ENCODE peak calls at places on chromosomes 3 and 15, in ten cellular contexts. B is PC-3; F is uterus; H is BE2C; E is GM12878; C is endodermal cell; J is MM.1S; Y is CD8-positive, alpha-beta T cell; I is choroid plexus epithelial cell; Z is AG09309. N is an unnamed sample.

GRCh38 chr3:10410383-10411002 is 89.6 kb upstream of the SEC13 start:
- DNase-seq in B (no peak), F (no peak), H (no peak), E (no peak), C (no peak), J (no peak), Y (no peak), I (no peak), Z (no peak), N (no peak)

GRCh38 chr3:142794510-142794909 is 70.7 kb downstream of the TRPC1 start:
- DNase-seq in B (no peak), F (no peak), H (no peak), E (no peak), C (no peak), J (no peak), Y (no peak), I (no peak), Z (no peak), N (no peak)

GRCh38 chr3:33991673-33992072 is 193.2 kb downstream of the PDCD6IP start:
- DNase-seq in B (no peak), F (no peak), H (no peak), E (no peak), C (no peak), J (no peak), Y (no peak), I (peak), Z (no peak), N (no peak)

GRCh38 chr15:48630245-48630644 is 15.3 kb downstream of the FBN1 start:
- DNase-seq in B (no peak), F (no peak), H (no peak), E (no peak), C (no peak), J (no peak), Y (no peak), I (no peak), Z (no peak), N (no peak)

GRCh38 chr3:193594946-193595689 is 2.1 kb downstream of the OPA1 start:
- DNase-seq in B (peak), F (no peak), H (no peak), E (no peak), C (no peak), J (no peak), Y (no peak), I (peak), Z (no peak), N (no peak)

GRCh38 chr3:172982731-172983364 is 158.2 kb downstream of the SPATA16 start:
- DNase-seq in B (peak), F (no peak), H (no peak), E (no peak), C (no peak), J (no peak), Y (no peak), I (peak), Z (no peak), N (no peak)

GRCh38 chr3:100850721-100851120 is 141.4 kb downstream of the TFG start:
- DNase-seq in B (peak), F (no peak), H (no peak), E (no peak), C (no peak), J (no peak), Y (no peak), I (no peak), Z (no peak), N (no peak)

GRCh38 chr3:144221771-144222170 is 250.1 kb downstream of the DIPK2A start:
- DNase-seq in B (no peak), F (no peak), H (no peak), E (no peak), C (peak), J (peak), Y (no peak), I (no peak), Z (no peak), N (no peak)

GRCh38 chr3:123758081-123758564 is 126.0 kb downstream of the MYLK start:
- DNase-seq in B (peak), F (no peak), H (no peak), E (no peak), C (no peak), J (no peak), Y (no peak), I (peak), Z (peak), N (no peak)

GRCh38 chr3:147656023-147656422 is 246.9 kb downstream of the ZIC1 start:
- DNase-seq in B (peak), F (no peak), H (no peak), E (no peak), C (no peak), J (no peak), Y (no peak), I (peak), Z (no peak), N (no peak)

GRCh38 chr3:2853627-2854026 is 256.5 kb downstream of the IL5RA start:
- DNase-seq in B (no peak), F (no peak), H (no peak), E (no peak), C (no peak), J (no peak), Y (no peak), I (no peak), Z (no peak), N (no peak)

GRCh38 chr15:79065361-79065743 is 25.2 kb downstream of the RASGRF1 start:
- DNase-seq in B (no peak), F (no peak), H (no peak), E (no peak), C (no peak), J (no peak), Y (no peak), I (no peak), Z (no peak), N (no peak)

GRCh38 chr3:189727898-189728297 is 96.7 kb downstream of the TP63 start:
- DNase-seq in B (peak), F (no peak), H (no peak), E (no peak), C (no peak), J (no peak), Y (no peak), I (no peak), Z (peak), N (no peak)

GRCh38 chr3:169429328-169429727 is 234.2 kb downstream of the MECOM start:
- DNase-seq in B (no peak), F (no peak), H (no peak), E (no peak), C (no peak), J (no peak), Y (no peak), I (no peak), Z (no peak), N (no peak)

GRCh38 chr15:85757073-85757938 is 37.4 kb downstream of the KLHL25 start:
- DNase-seq in B (no peak), F (peak), H (no peak), E (no peak), C (no peak), J (no peak), Y (no peak), I (no peak), Z (no peak), N (no peak)

GRCh38 chr3:133570139-133570936 is 3.1 kb upstream of the CDV3 start:
- DNase-seq in B (peak), F (no peak), H (no peak), E (no peak), C (no peak), J (no peak), Y (no peak), I (peak), Z (peak), N (no peak)

GRCh38 chr15:30906366-30906765 is 2.7 kb downstream of the FAN1 start:
- DNase-seq in B (no peak), F (no peak), H (no peak), E (no peak), C (no peak), J (no peak), Y (no peak), I (no peak), Z (no peak), N (no peak)

GRCh38 chr3:141050576-141050912 is 603 bp upstream of the SPSB4 start:
- DNase-seq in B (no peak), F (no peak), H (no peak), E (no peak), C (peak), J (no peak), Y (no peak), I (no peak), Z (no peak), N (no peak)

GRCh38 chr15:58311551-58311950 is 120.2 kb upstream of the LIPC start:
- DNase-seq in B (no peak), F (no peak), H (no peak), E (no peak), C (no peak), J (no peak), Y (no peak), I (no peak), Z (no peak), N (no peak)

GRCh38 chr3:52531636-52532516 is 1.8 kb downstream of the NT5DC2 start:
- DNase-seq in B (no peak), F (peak), H (no peak), E (no peak), C (no peak), J (no peak), Y (no peak), I (no peak), Z (no peak), N (no peak)

GRCh38 chr15:72796515-72797337 is 13.2 kb upstream of the ADPGK start:
- DNase-seq in B (peak), F (peak), H (peak), E (no peak), C (peak), J (peak), Y (no peak), I (peak), Z (no peak), N (no peak)

GRCh38 chr15:69126054-69126469 is 34.4 kb upstream of the GLCE start:
- DNase-seq in B (no peak), F (no peak), H (no peak), E (no peak), C (no peak), J (no peak), Y (no peak), I (peak), Z (peak), N (no peak)

GRCh38 chr3:50195501-50196252 is 4.3 kb downstream of the GNAT1 start:
- DNase-seq in B (peak), F (no peak), H (no peak), E (no peak), C (no peak), J (no peak), Y (no peak), I (no peak), Z (no peak), N (no peak)

GRCh38 chr3:37546876-37547275 is 314.8 kb upstream of the CTDSPL start:
- DNase-seq in B (peak), F (no peak), H (peak), E (no peak), C (peak), J (no peak), Y (no peak), I (peak), Z (no peak), N (no peak)

GRCh38 chr3:80785875-80786274 is 975.6 kb downstream of the GBE1 start:
- DNase-seq in B (peak), F (no peak), H (no peak), E (no peak), C (no peak), J (no peak), Y (no peak), I (no peak), Z (no peak), N (no peak)

GRCh38 chr3:80788914-80789313 is 972.5 kb downstream of the GBE1 start:
- DNase-seq in B (no peak), F (no peak), H (no peak), E (no peak), C (no peak), J (no peak), Y (no peak), I (no peak), Z (no peak), N (no peak)

DNA sequence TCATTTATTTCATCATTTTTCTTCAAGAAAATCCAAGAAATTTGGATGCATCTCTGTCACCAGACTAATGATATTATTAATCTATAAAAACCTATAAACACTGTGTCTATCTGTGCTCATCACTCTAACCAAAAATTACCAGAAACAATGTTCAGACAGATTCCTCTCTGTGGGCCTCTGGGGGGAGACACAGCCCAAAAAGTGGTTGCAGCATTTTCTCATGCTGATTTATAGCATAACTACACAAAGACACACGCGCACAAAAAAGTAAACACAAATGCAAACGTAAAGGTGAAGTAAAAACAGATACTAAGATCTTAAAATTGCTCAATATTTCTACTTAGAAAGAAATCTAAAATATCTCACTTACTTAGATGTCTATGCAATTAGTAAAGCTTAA is 976.0 kb downstream of the GBE1 start:
- DNase-seq in B (peak), F (no peak), H (peak), E (no peak), C (no peak), J (peak), Y (no peak), I (peak), Z (no peak), N (no peak)
- TF ChIP-seq CTCF in B (peak), F (no peak), H (peak), E (no peak), C (peak), J (peak), Y (no peak), I (peak), Z (no peak), N (no peak)

GRCh38 chr15:39582286-39582976 is 1.6 kb downstream of the THBS1 start:
- DNase-seq in B (peak), F (peak), H (no peak), E (no peak), C (peak), J (no peak), Y (no peak), I (peak), Z (peak), N (no peak)
- H3K4me3 ChIP-seq in B (peak), F (peak), H (no peak), E (no peak), C (peak), J (no peak), Y (no peak), I (peak), Z (peak), N (no peak)

DNA sequence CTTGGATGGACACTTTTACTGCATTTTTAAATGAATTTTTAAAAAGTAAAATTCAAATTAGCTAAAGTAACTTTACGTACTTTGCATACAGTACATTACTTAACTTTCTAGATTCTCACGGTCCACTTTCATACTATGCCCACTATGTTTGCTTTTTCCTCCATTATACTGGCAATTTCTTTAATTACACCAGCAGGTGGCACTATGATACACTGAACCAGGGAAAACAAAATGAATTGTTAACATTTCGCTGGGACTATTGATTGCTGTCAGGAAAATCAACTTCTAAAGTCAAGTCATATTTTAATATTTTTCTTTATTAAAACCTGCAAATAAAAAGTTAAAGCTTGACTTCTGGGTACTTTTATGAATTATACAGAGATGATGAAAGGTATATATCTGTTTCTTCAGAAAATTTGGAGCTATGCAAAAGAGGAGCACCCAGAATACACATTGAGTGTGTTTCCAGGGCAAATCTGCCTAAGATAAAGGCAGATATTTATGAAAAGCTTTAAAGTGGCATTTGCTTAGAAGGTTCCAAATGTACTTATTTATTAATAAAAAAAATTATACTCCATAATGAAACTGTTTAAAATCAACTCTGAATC is 21.8 kb upstream of the POU1F1 start:
- DNase-seq in B (peak), F (no peak), H (no peak), E (no peak), C (no peak), J (peak), Y (no peak), I (peak), Z (no peak), N (no peak)
- TF ChIP-seq CTCF in B (peak), F (peak), H (peak), E (peak), C (peak), J (peak), Y (peak), I (peak), Z (peak), N (peak)

GRCh38 chr15:57234156-57234555 is 142.1 kb upstream of the CGNL1 start:
- DNase-seq in B (no peak), F (no peak), H (no peak), E (no peak), C (no peak), J (no peak), Y (no peak), I (no peak), Z (no peak), N (no peak)
- H3K4me3 ChIP-seq in B (no peak), F (no peak), H (no peak), E (no peak), C (no peak), J (no peak), Y (no peak), I (no peak), Z (no peak), N (no peak)

GRCh38 chr3:111884411-111885018 is 25.4 kb downstream of the PHLDB2 start:
- DNase-seq in B (no peak), F (peak), H (no peak), E (no peak), C (no peak), J (no peak), Y (no peak), I (no peak), Z (no peak), N (no peak)
- TF ChIP-seq CTCF in B (no peak), F (no peak), H (no peak), E (no peak), C (no peak), J (no peak), Y (no peak), I (no peak), Z (no peak), N (no peak)

GRCh38 chr3:6654670-6655069 is 206.2 kb upstream of the GRM7 start:
- DNase-seq in B (no peak), F (no peak), H (no peak), E (no peak), C (no peak), J (no peak), Y (no peak), I (no peak), Z (no peak), N (no peak)
- H3K4me3 ChIP-seq in B (no peak), F (no peak), H (no peak), E (no peak), C (no peak), J (no peak), Y (no peak), I (no peak), Z (no peak), N (no peak)

GRCh38 chr3:70358978-70359580 is 46.6 kb upstream of the MDFIC2 start:
- DNase-seq in B (peak), F (no peak), H (peak), E (no peak), C (peak), J (peak), Y (no peak), I (peak), Z (peak), N (no peak)
- TF ChIP-seq CTCF in B (peak), F (peak), H (peak), E (peak), C (peak), J (peak), Y (no peak), I (peak), Z (peak), N (peak)

N was measured in GM12864.